ENCODE peak calls at places on chromosomes 13 and 19, in eight cellular contexts. L, H, U, B, V, D, E and K are unnamed samples.

GRCh38 chr19:50663280-50663790 is 14.1 kb downstream of the C19orf81 start:
- DNase-seq in E (no peak), U (no peak), V (no peak), B (no peak), D (no peak), H (no peak), L (no peak), K (no peak)

GRCh38 chr13:112647256-112647655 is 42.6 kb upstream of the ATP11A start:
- DNase-seq in U (peak), E (no peak), H (no peak), V (no peak), L (no peak), B (no peak), D (no peak), K (no peak)

GRCh38 chr19:54667217-54667616 is 4.4 kb downstream of the LILRB4 start:
- DNase-seq in E (no peak), U (no peak), H (no peak), B (no peak), V (no peak), L (no peak), D (no peak), K (no peak)

GRCh38 chr13:79782541-79783216 is 301.7 kb downstream of the NDFIP2 start:
- DNase-seq in L (peak), H (no peak), B (peak), D (no peak), U (no peak), E (peak), V (peak), K (peak)

GRCh38 chr13:104436555-104436954 is 1370.3 kb upstream of the SLC10A2 start:
- DNase-seq in D (no peak), H (no peak), V (no peak), U (no peak), B (no peak), L (no peak), E (no peak), K (no peak)

GRCh38 chr13:107765724-107766436 is 449.5 kb downstream of the LIG4 start:
- DNase-seq in H (no peak), V (no peak), L (no peak), E (no peak), U (no peak), D (no peak), B (no peak), K (no peak)

GRCh38 chr13:102402292-102402691 is 444 bp upstream of the FGF14 start:
- DNase-seq in U (peak), B (peak), E (no peak), V (peak), D (peak), L (peak), H (no peak), K (no peak)

GRCh38 chr13:50129065-50129922 is 114.0 kb downstream of the KCNRG start:
- DNase-seq in V (no peak), E (no peak), D (no peak), H (peak), L (peak), U (no peak), B (no peak), K (no peak)

GRCh38 chr13:99977912-99978780 is 3.4 kb upstream of the ZIC2 start:
- DNase-seq in B (no peak), L (no peak), H (no peak), E (no peak), V (no peak), D (peak), U (no peak), K (no peak)

GRCh38 chr13:99064624-99065249 is 86.9 kb upstream of the DOCK9 start:
- DNase-seq in H (no peak), V (no peak), U (no peak), L (no peak), E (no peak), D (no peak), B (no peak), K (no peak)

GRCh38 chr13:104522235-104523072 is 1456.2 kb upstream of the SLC10A2 start:
- DNase-seq in H (no peak), U (no peak), E (no peak), D (no peak), V (no peak), B (peak), L (no peak), K (no peak)

GRCh38 chr19:42634409-42635232 is 39.9 kb upstream of the CEACAM8 start:
- DNase-seq in V (no peak), B (no peak), D (no peak), U (no peak), E (no peak), H (peak), L (peak), K (no peak)

GRCh38 chr13:45393941-45394570 is 24.1 kb downstream of the SLC25A30 start:
- DNase-seq in B (peak), D (peak), L (peak), E (no peak), U (no peak), V (no peak), H (peak), K (no peak)

GRCh38 chr13:73816702-73817101 is 317.5 kb downstream of the KLF12 start:
- DNase-seq in V (no peak), D (no peak), U (no peak), H (no peak), B (no peak), L (no peak), E (no peak), K (no peak)

GRCh38 chr13:78816154-78816553 is 157.2 kb upstream of the OBI1 start:
- DNase-seq in B (no peak), V (no peak), U (no peak), L (no peak), D (no peak), E (no peak), H (no peak), K (no peak)

GRCh38 chr19:37999309-38000213 is 92.6 kb downstream of the SIPA1L3 start:
- DNase-seq in B (peak), D (no peak), H (no peak), V (peak), E (no peak), L (peak), U (no peak), K (peak)

GRCh38 chr19:18967358-18968146 is 26.5 kb upstream of the HOMER3 start:
- DNase-seq in B (peak), L (peak), E (peak), D (peak), H (no peak), U (peak), V (peak), K (no peak)

GRCh38 chr13:20353973-20354372 is 121.9 kb upstream of the GJB6 start:
- DNase-seq in H (no peak), V (no peak), D (no peak), B (no peak), E (no peak), U (no peak), L (peak), K (no peak)

GRCh38 chr19:32471095-32471494 is 65.5 kb downstream of the DPY19L3 start:
- DNase-seq in U (no peak), E (no peak), D (no peak), V (no peak), H (no peak), B (peak), L (no peak), K (no peak)

GRCh38 chr19:3370728-3371591 is 4.6 kb downstream of the NFIC start:
- DNase-seq in U (peak), H (no peak), D (no peak), E (no peak), B (no peak), V (no peak), L (no peak), K (no peak)

GRCh38 chr13:20359335-20359734 is 127.2 kb upstream of the GJB6 start:
- DNase-seq in U (no peak), V (no peak), H (no peak), B (no peak), L (peak), E (no peak), D (no peak), K (peak)

GRCh38 chr19:42290523-42291436 is 11.2 kb upstream of the PRR19 start:
- DNase-seq in L (no peak), E (no peak), B (no peak), V (no peak), U (peak), D (peak), H (no peak), K (no peak)

GRCh38 chr13:75173457-75174356 is 308.3 kb downstream of the TBC1D4 start:
- DNase-seq in E (no peak), B (no peak), U (peak), D (no peak), L (no peak), H (no peak), V (no peak), K (no peak)

GRCh38 chr13:92187378-92187989 is 789.1 kb downstream of the GPC5 start:
- DNase-seq in H (peak), D (peak), L (peak), V (no peak), U (no peak), E (no peak), B (no peak), K (no peak)

GRCh38 chr13:111589321-111589720 is 268.9 kb downstream of the TEX29 start:
- DNase-seq in H (no peak), E (no peak), B (no peak), V (no peak), D (no peak), U (no peak), L (no peak), K (no peak)

GRCh38 chr19:33900817-33901216 is 104.1 kb downstream of the KCTD15 start:
- DNase-seq in U (peak), E (no peak), L (no peak), V (no peak), D (no peak), B (no peak), H (no peak), K (no peak)
- H3K4me3 ChIP-seq in U (no peak), E (no peak), L (no peak), V (no peak), D (no peak), B (no peak), H (no peak), K (no peak)

DNA sequence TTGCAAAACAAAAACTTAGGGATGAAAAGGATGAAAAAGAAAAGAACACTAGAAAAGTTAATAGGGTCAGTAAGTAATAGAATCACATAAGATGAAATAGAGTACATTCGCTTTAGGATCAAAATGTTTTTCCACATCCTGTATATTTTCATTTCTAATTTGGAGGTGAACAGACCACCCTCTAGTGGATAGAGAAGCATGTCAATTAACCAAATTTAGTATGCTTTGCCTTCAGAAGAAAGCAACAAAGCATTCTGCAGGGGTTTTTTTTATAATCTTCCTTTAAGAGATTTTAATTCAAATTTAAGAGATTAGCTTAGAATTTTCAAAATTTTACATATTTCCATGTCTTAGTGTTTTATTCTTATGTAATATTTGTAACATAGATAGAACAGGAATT is 610.9 kb upstream of the SGCG start:
- DNase-seq in D (no peak), H (no peak), L (no peak), U (no peak), V (no peak), B (no peak), E (no peak), K (no peak)
- TF ChIP-seq CTCF in D (no peak), H (no peak), L (no peak), U (no peak), V (no peak), B (no peak), E (no peak), K (no peak)

GRCh38 chr19:45597425-45598111 is 4.4 kb downstream of the GPR4 start:
- DNase-seq in D (no peak), E (no peak), V (no peak), H (no peak), B (no peak), U (no peak), L (no peak), K (no peak)
- H3K4me3 ChIP-seq in D (no peak), E (no peak), V (no peak), H (no peak), B (peak), U (no peak), L (no peak), K (no peak)

GRCh38 chr19:17579523-17580244 is 24.2 kb downstream of the COLGALT1 start:
- DNase-seq in D (peak), E (peak), H (no peak), L (peak), U (no peak), V (no peak), B (peak), K (no peak)

GRCh38 chr19:17584132-17584531 is 28.7 kb downstream of the COLGALT1 start:
- DNase-seq in L (no peak), H (no peak), U (no peak), V (no peak), B (no peak), D (no peak), E (no peak), K (no peak)

GRCh38 chr19:17581211-17581874 is 25.9 kb downstream of the COLGALT1 start:
- DNase-seq in H (no peak), L (no peak), V (no peak), D (no peak), B (no peak), E (no peak), U (no peak), K (no peak)

GRCh38 chr19:17580470-17581000 is 25.1 kb downstream of the COLGALT1 start:
- DNase-seq in B (no peak), E (no peak), H (no peak), U (no peak), V (no peak), L (no peak), D (no peak), K (no peak)

GRCh38 chr19:17582613-17583012 is 27.2 kb downstream of the COLGALT1 start:
- DNase-seq in D (no peak), B (no peak), V (no peak), U (no peak), E (no peak), H (no peak), L (no peak), K (no peak)
- TF ChIP-seq CTCF in D (no peak), B (no peak), V (no peak), U (no peak), E (no peak), H (no peak), L (no peak), K (no peak)

DNA sequence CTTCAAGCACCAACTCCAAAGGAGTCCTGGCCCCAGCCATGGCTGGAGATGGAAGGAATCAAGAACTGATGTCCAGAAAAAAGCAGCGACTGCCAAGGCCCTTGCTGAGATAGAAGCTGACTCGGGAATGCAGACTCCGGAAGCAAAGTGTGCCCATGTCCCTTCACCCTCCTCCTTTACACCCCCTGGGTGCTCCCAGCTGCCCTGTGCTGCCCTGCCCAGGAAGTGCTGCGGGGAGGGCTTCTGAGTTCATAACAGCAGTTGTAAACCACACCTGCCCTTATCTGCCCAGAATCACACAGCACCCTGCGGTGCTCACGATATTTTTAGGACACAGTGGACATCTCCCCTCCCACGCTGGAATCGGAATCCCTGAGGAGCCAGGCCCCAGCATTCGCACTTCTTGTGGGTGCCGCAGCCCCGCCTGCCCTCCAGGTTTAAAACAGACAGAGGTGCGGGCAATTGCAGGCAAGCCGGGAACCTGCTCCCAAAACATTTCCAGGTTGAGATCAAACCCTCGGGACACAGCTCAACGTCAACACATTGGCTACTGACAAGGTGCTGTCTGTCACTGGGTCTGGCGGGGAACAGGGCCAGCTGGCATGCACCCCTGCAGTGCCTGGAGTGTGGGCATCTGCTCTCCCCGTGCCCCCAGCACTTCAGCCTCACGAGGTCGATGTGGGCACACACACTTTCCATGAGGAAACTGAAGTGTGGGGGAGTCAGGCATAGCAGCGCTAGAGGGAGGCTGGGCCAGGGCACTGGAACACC is 36.9 kb downstream of the RAB20 start:
- DNase-seq in E (no peak), B (peak), D (peak), H (peak), U (peak), V (peak), L (no peak), K (no peak)
- H3K4me3 ChIP-seq in E (no peak), B (no peak), D (no peak), H (peak), U (no peak), V (no peak), L (no peak), K (no peak)

GRCh38 chr19:16446108-16447014 is 25.4 kb downstream of the EPS15L1 start:
- DNase-seq in E (no peak), V (no peak), H (no peak), U (no peak), D (peak), L (no peak), B (no peak), K (no peak)

GRCh38 chr19:16444273-16444597 is 27.5 kb downstream of the EPS15L1 start:
- DNase-seq in B (no peak), E (no peak), U (no peak), H (no peak), L (no peak), V (no peak), D (no peak), K (no peak)

GRCh38 chr19:16447015-16447384 is 24.8 kb downstream of the EPS15L1 start:
- DNase-seq in L (peak), V (peak), B (peak), H (no peak), U (peak), E (peak), D (peak), K (peak)

GRCh38 chr19:16442386-16443276 is 29.1 kb downstream of the EPS15L1 start:
- DNase-seq in H (no peak), L (no peak), B (peak), U (no peak), D (peak), V (no peak), E (no peak), K (no peak)

DNA sequence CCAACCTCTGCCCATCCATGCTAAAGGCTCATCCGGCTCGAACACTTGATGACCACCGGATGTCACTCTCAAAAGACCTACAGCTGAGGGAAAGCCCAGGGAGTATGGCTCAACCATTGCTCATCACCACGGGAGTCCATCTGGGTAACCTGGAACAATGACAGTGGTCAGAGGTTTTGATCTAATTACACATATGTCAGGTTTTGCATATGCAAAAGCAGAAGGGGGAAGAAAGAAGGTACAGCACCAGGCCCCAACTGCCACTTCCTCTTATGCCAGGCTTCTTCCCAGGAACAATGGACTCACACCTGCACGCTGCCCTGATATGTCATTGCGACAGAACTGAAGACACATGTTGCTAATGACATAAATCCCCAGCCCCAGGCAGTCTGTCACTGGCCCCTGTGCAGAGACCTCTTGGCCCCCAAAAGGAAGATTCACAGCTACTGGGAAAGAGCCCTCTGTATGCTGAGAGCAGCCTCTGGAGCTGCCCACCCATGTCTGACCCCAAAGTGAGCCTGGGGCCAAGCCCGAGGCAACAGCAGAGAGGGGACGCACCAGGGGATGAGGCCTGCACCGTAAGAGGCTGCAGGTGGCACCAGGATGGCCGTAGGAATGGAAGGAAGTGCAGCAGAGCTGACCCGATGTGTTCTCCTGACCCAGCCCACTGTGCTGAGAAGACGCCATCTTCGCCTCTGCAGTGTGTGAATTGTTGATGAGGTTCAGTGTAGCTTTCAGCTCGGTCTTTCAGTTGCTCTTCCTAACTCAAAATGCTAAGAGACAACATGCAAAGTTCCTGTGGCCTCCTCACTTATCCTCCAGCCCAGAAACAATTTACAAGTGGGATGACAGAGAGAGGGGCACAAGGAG is 26.3 kb downstream of the EPS15L1 start:
- DNase-seq in V (no peak), U (no peak), L (no peak), D (peak), E (no peak), B (no peak), H (peak), K (no peak)
- TF ChIP-seq CTCF in V (no peak), U (no peak), L (no peak), D (no peak), E (no peak), B (no peak), H (no peak), K (no peak)

GRCh38 chr19:40808497-40808896 is 9.5 kb downstream of the EGLN2 start:
- DNase-seq in U (no peak), H (no peak), V (no peak), L (no peak), E (no peak), B (no peak), D (no peak), K (no peak)

GRCh38 chr19:40810160-40810559 is 11.2 kb downstream of the EGLN2 start:
- DNase-seq in D (no peak), L (no peak), E (no peak), B (no peak), H (no peak), V (no peak), U (no peak), K (no peak)

GRCh38 chr19:40807147-40808020 is 8.4 kb downstream of the EGLN2 start:
- DNase-seq in E (no peak), D (no peak), V (no peak), H (no peak), L (no peak), U (no peak), B (no peak), K (no peak)

GRCh38 chr19:40808021-40808325 is 9.0 kb downstream of the EGLN2 start:
- DNase-seq in U (no peak), V (no peak), E (no peak), L (no peak), B (no peak), D (no peak), H (no peak), K (no peak)

DNA sequence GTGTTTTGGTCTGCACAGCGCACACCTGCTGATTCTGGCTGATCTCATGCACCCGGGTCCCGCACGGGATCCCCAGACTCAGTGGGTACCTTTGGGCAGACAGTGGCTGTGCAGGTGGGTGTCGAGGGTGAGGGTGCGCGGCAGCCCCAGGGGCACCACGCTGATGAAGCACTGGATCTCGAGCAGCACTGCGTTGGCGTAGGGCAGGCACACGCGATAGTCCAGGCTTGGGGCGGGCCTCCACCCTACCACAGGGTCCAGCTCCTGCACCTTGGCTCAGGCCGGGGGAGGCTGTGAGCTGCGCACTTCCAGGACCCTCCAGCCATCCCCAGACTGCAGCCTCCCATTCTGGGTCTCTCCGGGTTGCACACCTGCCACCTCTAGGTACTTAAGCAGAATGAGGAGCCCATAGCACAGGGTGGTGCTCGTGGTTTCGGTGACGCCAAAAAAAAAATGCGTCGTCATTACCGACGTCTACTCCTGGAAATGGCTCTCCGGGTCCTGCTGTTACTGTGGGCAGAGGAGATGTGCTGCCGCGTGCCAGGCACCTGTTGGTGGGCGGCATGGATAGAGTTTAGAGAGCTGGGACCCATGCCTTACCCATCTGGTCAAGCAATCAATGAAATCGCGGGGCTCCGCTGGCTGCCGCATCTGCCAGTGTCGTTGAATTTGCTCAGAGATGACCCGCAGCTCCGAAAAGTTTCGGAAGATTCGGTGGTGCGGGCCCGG is 10.5 kb downstream of the EGLN2 start:
- DNase-seq in B (no peak), H (no peak), U (no peak), V (no peak), E (no peak), D (no peak), L (no peak), K (no peak)
- H3K4me3 ChIP-seq in B (peak), H (no peak), U (no peak), V (no peak), E (no peak), D (no peak), L (no peak), K (no peak)